ENCODE peak calls at places on chromosome 18, in four cellular contexts. G is WTC11, R is HEK293T, Z is HepG2. W is an unnamed sample.

GRCh38 chr18:7488571-7488970 is 78.5 kb upstream of the PTPRM start:
- DNase-seq in G (no peak), R (no peak), Z (no peak), W (no peak)

GRCh38 chr18:42925036-42925435 is 190.4 kb downstream of the RIT2 start:
- DNase-seq in G (no peak), R (no peak), Z (no peak), W (no peak)

GRCh38 chr18:77071711-77072292 is 60.8 kb downstream of the MBP start:
- DNase-seq in G (no peak), R (no peak), Z (no peak), W (no peak)

GRCh38 chr18:50989711-50990110 is 21.9 kb downstream of the ELAC1 start:
- DNase-seq in G (no peak), R (no peak), Z (no peak), W (no peak)

GRCh38 chr18:13260114-13260926 is 41.8 kb downstream of the LDLRAD4 start:
- DNase-seq in G (no peak), R (no peak), Z (no peak), W (no peak)

GRCh38 chr18:44638811-44639210 is 41.9 kb upstream of the SETBP1 start:
- DNase-seq in G (no peak), R (no peak), Z (no peak), W (no peak)

GRCh38 chr18:8380926-8381325 is 228.3 kb upstream of the RAB12 start:
- DNase-seq in G (no peak), R (no peak), Z (no peak), W (no peak)

GRCh38 chr18:111292-112014 is 46.9 kb upstream of the USP14 start:
- DNase-seq in G (peak), R (peak), Z (peak), W (peak)

GRCh38 chr18:62324355-62324828 is 718 bp upstream of the TNFRSF11A start:
- DNase-seq in G (no peak), R (no peak), Z (no peak), W (no peak)

GRCh38 chr18:79949571-79950439 is 1.6 kb downstream of the SLC66A2 start:
- DNase-seq in G (no peak), R (no peak), Z (no peak), W (no peak)

GRCh38 chr18:62091487-62092120 is 95.3 kb downstream of the PIGN start:
- DNase-seq in G (no peak), R (no peak), Z (no peak), W (no peak)

GRCh38 chr18:77081387-77081773 is 51.2 kb downstream of the MBP start:
- DNase-seq in G (no peak), R (no peak), Z (no peak), W (no peak)

GRCh38 chr18:57585846-57586242 is 658 bp downstream of the FECH start:
- DNase-seq in G (no peak), R (peak), Z (no peak), W (no peak)

GRCh38 chr18:13036622-13037320 is 45.6 kb downstream of the CEP192 start:
- DNase-seq in G (no peak), R (no peak), Z (no peak), W (no peak)

GRCh38 chr18:12890500-12890899 is 6.5 kb upstream of the PTPN2 start:
- DNase-seq in G (no peak), R (no peak), Z (peak), W (peak)

GRCh38 chr18:304887-305529 is 37.2 kb upstream of the THOC1 start:
- DNase-seq in G (no peak), R (no peak), Z (no peak), W (no peak)

GRCh38 chr18:77124452-77124922 is 8.1 kb downstream of the MBP start:
- DNase-seq in G (no peak), R (no peak), Z (no peak), W (no peak)

GRCh38 chr18:76349067-76349715 is 145.9 kb downstream of the ZNF516 start:
- DNase-seq in G (peak), R (peak), Z (peak), W (peak)

GRCh38 chr18:41845563-41845962 is 109.5 kb upstream of the PIK3C3 start:
- DNase-seq in G (no peak), R (no peak), Z (no peak), W (no peak)

GRCh38 chr18:80249217-80250093 is 2.1 kb upstream of the PARD6G start:
- DNase-seq in G (no peak), R (no peak), Z (no peak), W (no peak)

GRCh38 chr18:77297919-77298571 is 48.4 kb downstream of the GALR1 start:
- DNase-seq in G (no peak), R (no peak), Z (no peak), W (no peak)

GRCh38 chr18:33152376-33152775 is 288.1 kb downstream of the CCDC178 start:
- DNase-seq in G (no peak), R (no peak), Z (no peak), W (no peak)

GRCh38 chr18:29594494-29594893 is 1417.6 kb upstream of the CDH2 start:
- DNase-seq in G (no peak), R (no peak), Z (no peak), W (no peak)

GRCh38 chr18:79405781-79406575 is 10.2 kb downstream of the NFATC1 start:
- DNase-seq in G (no peak), R (no peak), Z (no peak), W (no peak)

GRCh38 chr18:22136395-22136794 is 33.0 kb upstream of the GATA6 start:
- DNase-seq in G (no peak), R (peak), Z (no peak), W (peak)

GRCh38 chr18:34978953-34979608 is 62.1 kb upstream of the MAPRE2 start:
- DNase-seq in G (peak), R (peak), Z (peak), W (peak)

GRCh38 chr18:12939161-12939560 is 8.7 kb upstream of the SEH1L start:
- DNase-seq in G (no peak), R (no peak), Z (no peak), W (no peak)

GRCh38 chr18:25230658-25231326 is 121.2 kb downstream of the ZNF521 start:
- DNase-seq in G (no peak), R (no peak), Z (no peak), W (no peak)

GRCh38 chr18:79926715-79927596 is 24.5 kb downstream of the SLC66A2 start:
- DNase-seq in G (peak), R (no peak), Z (no peak), W (no peak)

GRCh38 chr18:57207124-57207916 is 60.4 kb downstream of the BOD1L2 start:
- DNase-seq in G (no peak), R (no peak), Z (no peak), W (no peak)

GRCh38 chr18:22847867-22848451 is 85.2 kb upstream of the RBBP8 start:
- DNase-seq in G (no peak), R (no peak), Z (no peak), W (no peak)

DNA sequence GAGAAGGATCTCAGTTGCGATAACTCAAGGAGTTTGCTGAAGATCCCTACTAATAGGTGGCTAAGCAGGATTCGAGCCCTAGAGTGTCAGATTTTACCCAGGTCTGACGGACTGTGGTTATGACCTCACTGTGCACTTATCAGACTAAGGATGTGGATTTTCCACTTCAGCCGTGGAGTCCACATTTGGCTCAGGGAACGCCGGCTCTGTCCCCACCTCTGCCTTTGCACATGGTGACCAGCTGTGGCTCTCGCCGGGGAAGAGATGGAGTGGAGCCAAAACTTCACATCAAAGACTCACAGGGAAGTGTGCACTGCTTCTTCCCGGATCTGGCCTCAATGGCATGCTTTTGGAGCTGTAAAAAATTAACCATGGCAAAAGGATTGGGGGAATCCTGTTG is 249.3 kb upstream of the APCDD1 start:
- DNase-seq in G (no peak), R (no peak), Z (no peak), W (no peak)
- TF ChIP-seq ELF4 in G (no peak), R (no peak), Z (no peak), W (no peak)

GRCh38 chr18:59554796-59555195 is 142.4 kb downstream of the CCBE1 start:
- DNase-seq in G (no peak), R (no peak), Z (no peak), W (no peak)
- TF ChIP-seq ELF4 in G (no peak), R (no peak), Z (no peak), W (no peak)

GRCh38 chr18:49319590-49319989 is 140.9 kb downstream of the DYM start:
- DNase-seq in G (no peak), R (no peak), Z (no peak), W (no peak)
- TF ChIP-seq ELF4 in G (no peak), R (no peak), Z (no peak), W (no peak)

GRCh38 chr18:11005528-11005927 is 143.8 kb downstream of the PIEZO2 start:
- DNase-seq in G (no peak), R (no peak), Z (peak), W (no peak)

GRCh38 chr18:11009869-11010268 is 139.5 kb downstream of the PIEZO2 start:
- DNase-seq in G (no peak), R (no peak), Z (no peak), W (no peak)

GRCh38 chr18:11004294-11004693 is 145.1 kb downstream of the PIEZO2 start:
- DNase-seq in G (no peak), R (no peak), Z (no peak), W (no peak)

GRCh38 chr18:11004951-11005350 is 144.4 kb downstream of the PIEZO2 start:
- DNase-seq in G (no peak), R (no peak), Z (no peak), W (no peak)

DNA sequence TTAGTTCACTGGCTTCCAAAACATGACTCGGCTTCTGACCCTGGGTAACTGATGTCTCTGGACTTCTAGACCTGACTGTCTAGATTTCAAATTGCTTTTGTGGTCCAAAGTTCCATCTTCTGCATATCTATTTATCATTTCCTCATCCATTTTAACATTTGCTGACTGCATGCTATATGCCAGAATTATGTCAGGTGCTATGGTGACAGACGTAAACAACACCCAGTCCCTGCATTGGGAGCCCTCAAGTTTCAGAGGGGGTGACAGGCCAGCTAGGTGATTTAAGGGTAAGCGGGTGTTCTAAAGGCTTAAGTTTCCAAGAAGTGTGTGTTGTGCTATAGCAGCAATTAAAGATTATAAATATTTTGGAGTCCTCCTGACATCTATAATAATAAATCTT is 140.8 kb downstream of the PIEZO2 start:
- DNase-seq in G (no peak), R (no peak), Z (peak), W (no peak)
- TF ChIP-seq ELF4 in G (no peak), R (no peak), Z (no peak), W (no peak)

DNA sequence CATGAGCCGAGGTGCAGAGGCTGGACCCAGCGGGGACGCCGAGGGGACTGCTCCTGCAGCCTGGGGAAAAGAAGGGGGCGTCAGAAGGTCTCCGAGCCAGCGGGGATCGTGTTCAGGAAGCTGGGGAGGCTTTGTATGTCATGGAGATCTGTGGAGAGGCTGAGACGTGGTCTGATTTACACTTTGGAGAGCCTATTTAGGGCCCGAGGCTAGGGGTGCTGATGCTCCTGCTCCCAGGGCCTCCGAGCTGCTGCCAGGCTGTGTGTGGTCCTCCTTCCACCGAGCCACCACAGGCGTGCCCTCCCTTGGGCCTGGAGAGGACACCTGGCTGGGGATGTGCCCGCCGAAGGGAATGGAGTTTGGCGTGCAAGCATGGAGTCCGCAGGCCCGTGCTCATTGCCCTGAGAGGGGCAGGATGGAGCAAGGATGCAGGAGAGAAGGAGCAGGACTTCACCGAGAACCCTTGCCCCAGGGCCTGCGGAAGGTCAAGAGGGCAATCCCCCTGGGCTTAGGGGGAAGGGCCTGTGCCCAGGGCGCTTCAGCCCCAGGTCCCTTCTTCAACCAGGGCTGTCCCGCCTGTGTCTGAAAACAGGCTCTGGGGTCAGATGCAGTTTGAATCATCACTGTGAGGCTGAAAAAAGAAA is 252.5 kb downstream of the VAPA start:
- DNase-seq in G (no peak), R (no peak), Z (no peak), W (no peak)
- TF ChIP-seq ELF4 in G (no peak), R (no peak), Z (no peak), W (no peak)

GRCh38 chr18:74310411-74310810 is 5.2 kb upstream of the C18orf63 start:
- DNase-seq in G (no peak), R (peak), Z (peak), W (no peak)

GRCh38 chr18:74314759-74315463 is 728 bp upstream of the C18orf63 start:
- DNase-seq in G (no peak), R (no peak), Z (no peak), W (no peak)

GRCh38 chr18:74316257-74317180 is 880 bp downstream of the C18orf63 start:
- DNase-seq in G (no peak), R (no peak), Z (peak), W (no peak)

GRCh38 chr18:74311000-74311399 is 4.6 kb upstream of the C18orf63 start:
- DNase-seq in G (no peak), R (no peak), Z (no peak), W (no peak)

GRCh38 chr18:74315464-74316256 is at the start of gene C18orf63:
- DNase-seq in G (no peak), R (no peak), Z (no peak), W (no peak)
- TF ChIP-seq ELF4 in G (no peak), R (no peak), Z (no peak), W (no peak)

GRCh38 chr18:56043691-56044090 is 455.7 kb upstream of the TCF4 start:
- DNase-seq in G (peak), R (no peak), Z (no peak), W (no peak)
- TF ChIP-seq ELF4 in G (no peak), R (no peak), Z (no peak), W (no peak)

GRCh38 chr18:27862056-27862682 is 314.8 kb downstream of the CDH2 start:
- DNase-seq in G (no peak), R (no peak), Z (no peak), W (no peak)
- TF ChIP-seq ELF4 in G (no peak), R (no peak), Z (no peak), W (no peak)

GRCh38 chr18:46411862-46412690 is 244.9 kb downstream of the LOXHD1 start:
- DNase-seq in G (no peak), R (no peak), Z (no peak), W (no peak)
- TF ChIP-seq ELF4 in G (no peak), R (no peak), Z (no peak), W (no peak)

GRCh38 chr18:60452424-60452823 is 79.8 kb upstream of the MC4R start:
- DNase-seq in G (no peak), R (no peak), Z (no peak), W (no peak)
- TF ChIP-seq ELF4 in G (no peak), R (no peak), Z (no peak), W (no peak)

W was measured in K562.